ENCODE peak calls at places on chromosomes 2 and 18, in eight cellular contexts. X is K562, E is Peyer's patch, G is uterus, N is prostate gland, I is A549, B is heart left ventricle, D is H54. T is an unnamed sample.

GRCh38 chr2:215969131-215969841 is 44.1 kb downstream of the MREG start:
- DNase-seq in G (no peak), I (no peak), B (no peak), E (no peak), D (no peak), X (no peak), N (no peak), T (no peak)

GRCh38 chr2:159744363-159744762 is 32.1 kb downstream of the MARCHF7 start:
- DNase-seq in X (no peak), I (peak; percentile 26), E (no peak), N (no peak), B (no peak), D (no peak), G (no peak), T (no peak)

GRCh38 chr18:58590827-58591226 is 38.1 kb downstream of the ALPK2 start:
- DNase-seq in N (no peak), X (peak; percentile 14), I (no peak), E (no peak), G (no peak), D (no peak), B (no peak), T (no peak)

GRCh38 chr2:13652531-13653313 is 936.0 kb downstream of the TRIB2 start:
- DNase-seq in E (no peak), X (no peak), G (no peak), D (no peak), N (no peak), I (no peak), B (no peak), T (no peak)

GRCh38 chr18:46393961-46394360 is 263.1 kb downstream of the LOXHD1 start:
- DNase-seq in B (no peak), I (no peak), G (no peak), E (no peak), X (no peak), D (no peak), N (no peak), T (no peak)

GRCh38 chr2:186919272-186919671 is 70.3 kb upstream of the ZSWIM2 start:
- DNase-seq in I (peak; percentile 29), X (no peak), G (no peak), D (peak; percentile 19), N (no peak), B (no peak), E (no peak), T (no peak)

GRCh38 chr2:209147981-209148380 is 275.9 kb upstream of the MAP2 start:
- DNase-seq in E (no peak), N (no peak), X (no peak), I (no peak), G (no peak), B (no peak), D (no peak), T (no peak)

GRCh38 chr2:165681841-165682240 is 112.2 kb downstream of the GALNT3 start:
- DNase-seq in G (no peak), D (no peak), X (no peak), B (peak; percentile 28), N (no peak), I (no peak), E (no peak), T (no peak)

GRCh38 chr2:85806358-85807118 is 52.7 kb downstream of the ATOH8 start:
- DNase-seq in B (no peak), E (no peak), N (no peak), D (no peak), I (peak; percentile 53), X (no peak), G (no peak), T (no peak)

GRCh38 chr2:152558174-152559091 is 158.8 kb downstream of the PRPF40A start:
- DNase-seq in X (no peak), G (no peak), B (no peak), E (no peak), I (no peak), N (no peak), D (no peak), T (no peak)

GRCh38 chr2:230931556-230932231 is 6.7 kb upstream of the GPR55 start:
- DNase-seq in I (no peak), E (no peak), X (no peak), N (no peak), G (peak; percentile 7), D (no peak), B (peak; percentile 20), T (no peak)

GRCh38 chr18:2971741-2972552 is 41.0 kb downstream of the LPIN2 start:
- DNase-seq in B (peak; percentile 72), E (peak; percentile 85), G (no peak), I (no peak), X (no peak), D (no peak), N (no peak), T (peak; percentile 55)
- TF ChIP-seq POLR2A in B (no peak), E (peak; percentile 26), G (peak; percentile 33), I (no peak), X (no peak), D (no peak), N (no peak), T (no peak)

GRCh38 chr18:9612989-9613388 is 1.4 kb downstream of the PPP4R1 start:
- DNase-seq in X (no peak), D (no peak), N (no peak), B (no peak), E (no peak), I (no peak), G (no peak), T (no peak)

GRCh38 chr18:9615280-9615797 is 980 bp upstream of the PPP4R1 start:
- DNase-seq in B (no peak), E (no peak), X (no peak), I (peak; percentile 25), G (no peak), N (no peak), D (no peak), T (no peak)

GRCh38 chr18:9613550-9614400 is 584 bp downstream of the PPP4R1 start:
- DNase-seq in D (peak; percentile 40), N (peak; percentile 19), X (peak; percentile 81), G (peak; percentile 58), E (peak; percentile 60), B (peak; percentile 73), I (peak; percentile 52), T (peak; percentile 85)

GRCh38 chr18:9615973-9616559 is 1.7 kb upstream of the PPP4R1 start:
- DNase-seq in N (no peak), D (no peak), X (no peak), I (no peak), B (no peak), G (no peak), E (no peak), T (peak; percentile 85)

GRCh38 chr18:9614401-9615279 is at the start of gene PPP4R1:
- DNase-seq in B (peak; percentile 89), D (peak; percentile 49), X (peak; percentile 95), N (peak; percentile 73), I (peak; percentile 67), G (peak; percentile 78), E (peak; percentile 85), T (peak; percentile 83)
- TF ChIP-seq POLR2A in B (no peak), D (peak; percentile 37), X (no peak), N (peak; percentile 43), I (peak; percentile 34), G (no peak), E (peak; percentile 43), T (peak; percentile 29)

GRCh38 chr2:1744446-1745170 is at the start of gene PXDN:
- DNase-seq in B (peak; percentile 76), G (peak; percentile 70), D (no peak), N (peak; percentile 43), E (peak; percentile 13), X (no peak), I (no peak), T (no peak)

GRCh38 chr2:1744151-1744445 is 217 bp downstream of the PXDN start:
- DNase-seq in G (no peak), N (no peak), I (peak; percentile 31), E (peak; percentile 11), X (no peak), B (peak; percentile 58), D (no peak), T (no peak)

GRCh38 chr2:1742680-1743395 is 1.5 kb downstream of the PXDN start:
- DNase-seq in B (peak; percentile 82), D (no peak), E (peak; percentile 16), N (peak; percentile 85), G (peak; percentile 88), I (peak; percentile 58), X (no peak), T (no peak)

GRCh38 chr2:1742300-1742679 is 2.0 kb downstream of the PXDN start:
- DNase-seq in N (no peak), I (no peak), X (no peak), D (no peak), G (no peak), B (no peak), E (no peak), T (no peak)

DNA sequence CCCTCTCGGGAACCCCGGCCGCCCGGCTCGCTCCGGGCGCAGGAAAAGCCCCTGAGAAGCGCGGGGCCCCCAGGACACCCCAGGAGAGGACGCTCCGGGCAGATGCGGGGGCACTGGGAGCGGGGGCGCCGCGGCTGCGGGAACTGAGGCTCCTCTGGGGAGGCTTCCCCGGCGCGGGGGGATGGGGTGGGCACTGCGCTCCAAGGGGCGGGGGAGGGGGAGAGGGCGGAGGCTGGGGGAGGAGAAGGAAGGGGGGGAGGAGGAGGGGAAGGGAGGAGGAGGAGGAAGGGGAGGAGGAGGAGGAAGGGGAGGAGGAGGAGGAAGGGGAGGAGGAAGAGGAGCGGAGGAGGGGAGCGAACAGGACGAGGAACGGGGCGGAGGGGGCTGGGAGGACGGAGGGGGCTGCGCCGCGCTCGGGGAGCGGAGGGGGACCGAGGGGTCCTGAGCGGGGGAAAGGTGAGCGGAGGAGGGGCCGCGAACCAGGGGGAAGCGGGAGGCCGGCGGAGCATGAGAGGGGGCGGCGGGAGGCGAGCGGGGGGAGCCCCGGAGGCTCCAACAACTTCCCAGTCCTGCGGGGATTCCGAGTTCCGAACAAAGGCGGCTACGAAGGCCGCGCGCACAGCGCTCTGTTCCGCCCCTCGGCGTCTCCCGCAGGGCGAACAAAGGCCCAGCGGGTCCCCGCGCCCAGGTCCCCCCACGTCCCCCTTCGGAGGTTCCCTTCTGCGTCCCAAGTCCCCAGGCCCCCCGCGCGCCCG is 742 bp downstream of the PXDN start:
- DNase-seq in E (peak; percentile 5), X (no peak), N (no peak), I (no peak), D (no peak), G (peak; percentile 54), B (no peak), T (no peak)
- TF ChIP-seq POLR2A in E (no peak), X (no peak), N (no peak), I (no peak), D (no peak), G (no peak), B (no peak), T (no peak)

GRCh38 chr2:239021651-239022436 is 174.0 kb downstream of the TWIST2 start:
- DNase-seq in X (no peak), G (no peak), B (peak; percentile 4), I (no peak), E (no peak), N (no peak), D (no peak), T (no peak)

GRCh38 chr2:239022437-239023260 is 174.8 kb downstream of the TWIST2 start:
- DNase-seq in G (no peak), B (peak; percentile 1), I (no peak), E (no peak), X (no peak), N (no peak), D (no peak), T (no peak)

GRCh38 chr2:239020541-239021041 is 172.7 kb downstream of the TWIST2 start:
- DNase-seq in D (no peak), I (no peak), E (no peak), X (no peak), N (no peak), B (peak; percentile 5), G (peak; percentile 8), T (no peak)

GRCh38 chr2:239019193-239019581 is 171.3 kb downstream of the TWIST2 start:
- DNase-seq in I (no peak), G (no peak), B (no peak), X (no peak), E (no peak), N (no peak), D (no peak), T (no peak)

GRCh38 chr2:239021224-239021623 is 173.3 kb downstream of the TWIST2 start:
- DNase-seq in G (peak; percentile 5), N (no peak), B (no peak), X (no peak), D (no peak), E (no peak), I (no peak), T (no peak)
- TF ChIP-seq POLR2A in G (no peak), N (no peak), B (no peak), X (no peak), D (no peak), E (no peak), I (no peak), T (no peak)